ENCODE peak calls at places on chromosome 6, in nine cellular contexts. One of them, this sample, is unnamed.

GRCh38 chr6:7243188-7243942 is 69.6 kb downstream of the SSR1 start:
- DNase-seq in HCT116: peak; percentile 47
- DNase-seq in mammary epithelial cell: peak; percentile 44
- DNase-seq in AG04450: peak; percentile 39
- DNase-seq in esophagus squamous epithelium: no peak
- DNase-seq in cardiac fibroblast: peak; percentile 73
- DNase-seq in cardiac muscle cell: peak; percentile 77
- DNase-seq in astrocyte: peak; percentile 33
- DNase-seq in brain microvascular endothelial cell: peak; percentile 59
- DNase-seq in this sample: no peak

GRCh38 chr6:37607949-37608348 is 89.7 kb downstream of the MDGA1 start:
- DNase-seq in cardiac fibroblast: peak; percentile 59
- DNase-seq in esophagus squamous epithelium: no peak
- DNase-seq in cardiac muscle cell: peak; percentile 30
- DNase-seq in AG04450: peak; percentile 15
- DNase-seq in brain microvascular endothelial cell: peak; percentile 20
- DNase-seq in mammary epithelial cell: no peak
- DNase-seq in HCT116: no peak
- DNase-seq in astrocyte: peak; percentile 51
- DNase-seq in this sample: no peak

GRCh38 chr6:37691904-37692806 is 5.5 kb downstream of the MDGA1 start:
- DNase-seq in cardiac muscle cell: peak; percentile 74
- DNase-seq in cardiac fibroblast: peak; percentile 69
- DNase-seq in astrocyte: peak; percentile 18
- DNase-seq in brain microvascular endothelial cell: peak; percentile 61
- DNase-seq in esophagus squamous epithelium: no peak
- DNase-seq in AG04450: no peak
- DNase-seq in HCT116: peak; percentile 51
- DNase-seq in mammary epithelial cell: peak; percentile 70
- DNase-seq in this sample: no peak

GRCh38 chr6:104566411-104566810 is 293.3 kb downstream of the HACE1 start:
- DNase-seq in HCT116: no peak
- DNase-seq in AG04450: no peak
- DNase-seq in astrocyte: peak; percentile 50
- DNase-seq in mammary epithelial cell: peak; percentile 72
- DNase-seq in cardiac fibroblast: no peak
- DNase-seq in brain microvascular endothelial cell: peak; percentile 52
- DNase-seq in cardiac muscle cell: no peak
- DNase-seq in esophagus squamous epithelium: no peak
- DNase-seq in this sample: no peak

GRCh38 chr6:113482771-113483170 is 374.4 kb upstream of the MARCKS start:
- DNase-seq in AG04450: no peak
- DNase-seq in HCT116: no peak
- DNase-seq in cardiac muscle cell: no peak
- DNase-seq in cardiac fibroblast: no peak
- DNase-seq in brain microvascular endothelial cell: no peak
- DNase-seq in esophagus squamous epithelium: no peak
- DNase-seq in mammary epithelial cell: no peak
- DNase-seq in astrocyte: no peak
- DNase-seq in this sample: no peak

GRCh38 chr6:26016326-26017275 is 54.0 kb downstream of the TRIM38 start:
- DNase-seq in cardiac muscle cell: no peak
- DNase-seq in AG04450: no peak
- DNase-seq in astrocyte: peak; percentile 17
- DNase-seq in cardiac fibroblast: peak; percentile 21
- DNase-seq in esophagus squamous epithelium: no peak
- DNase-seq in mammary epithelial cell: peak; percentile 46
- DNase-seq in brain microvascular endothelial cell: no peak
- DNase-seq in HCT116: no peak
- DNase-seq in this sample: no peak

GRCh38 chr6:135673671-135674309 is 176.2 kb upstream of the AHI1 start:
- DNase-seq in brain microvascular endothelial cell: peak; percentile 35
- DNase-seq in esophagus squamous epithelium: no peak
- DNase-seq in cardiac muscle cell: no peak
- DNase-seq in mammary epithelial cell: no peak
- DNase-seq in cardiac fibroblast: no peak
- DNase-seq in astrocyte: peak; percentile 63
- DNase-seq in HCT116: no peak
- DNase-seq in AG04450: no peak
- DNase-seq in this sample: no peak

GRCh38 chr6:143694560-143694959 is 16.8 kb downstream of the PHACTR2 start:
- DNase-seq in cardiac fibroblast: no peak
- DNase-seq in astrocyte: peak; percentile 39
- DNase-seq in esophagus squamous epithelium: no peak
- DNase-seq in HCT116: no peak
- DNase-seq in AG04450: no peak
- DNase-seq in brain microvascular endothelial cell: no peak
- DNase-seq in mammary epithelial cell: peak; percentile 77
- DNase-seq in cardiac muscle cell: no peak
- DNase-seq in this sample: no peak

GRCh38 chr6:22943331-22943730 is 374.0 kb downstream of the HDGFL1 start:
- DNase-seq in astrocyte: peak; percentile 4
- DNase-seq in mammary epithelial cell: no peak
- DNase-seq in esophagus squamous epithelium: no peak
- DNase-seq in cardiac muscle cell: no peak
- DNase-seq in HCT116: no peak
- DNase-seq in AG04450: no peak
- DNase-seq in brain microvascular endothelial cell: no peak
- DNase-seq in cardiac fibroblast: no peak
- DNase-seq in this sample: no peak

GRCh38 chr6:15677822-15678221 is 15.0 kb upstream of the DTNBP1 start:
- DNase-seq in astrocyte: no peak
- DNase-seq in mammary epithelial cell: no peak
- DNase-seq in esophagus squamous epithelium: no peak
- DNase-seq in AG04450: no peak
- DNase-seq in cardiac fibroblast: no peak
- DNase-seq in HCT116: no peak
- DNase-seq in cardiac muscle cell: no peak
- DNase-seq in brain microvascular endothelial cell: no peak
- DNase-seq in this sample: no peak

GRCh38 chr6:63516186-63516944 is 55.9 kb upstream of the LOC128125822 start:
- DNase-seq in esophagus squamous epithelium: no peak
- DNase-seq in HCT116: peak; percentile 83
- DNase-seq in cardiac fibroblast: peak; percentile 14
- DNase-seq in cardiac muscle cell: no peak
- DNase-seq in mammary epithelial cell: peak; percentile 46
- DNase-seq in astrocyte: peak; percentile 6
- DNase-seq in AG04450: no peak
- DNase-seq in brain microvascular endothelial cell: no peak
- DNase-seq in this sample: peak; percentile 84

GRCh38 chr6:154222716-154223115 is 133.9 kb downstream of the IPCEF1 start:
- DNase-seq in esophagus squamous epithelium: no peak
- DNase-seq in mammary epithelial cell: no peak
- DNase-seq in cardiac muscle cell: no peak
- DNase-seq in AG04450: no peak
- DNase-seq in HCT116: no peak
- DNase-seq in astrocyte: no peak
- DNase-seq in cardiac fibroblast: no peak
- DNase-seq in brain microvascular endothelial cell: no peak
- DNase-seq in this sample: no peak

GRCh38 chr6:166627875-166628849 is 1.1 kb upstream of the RPS6KA2 start:
- DNase-seq in esophagus squamous epithelium: peak; percentile 17
- DNase-seq in cardiac fibroblast: peak; percentile 58
- DNase-seq in HCT116: no peak
- DNase-seq in mammary epithelial cell: peak; percentile 32
- DNase-seq in brain microvascular endothelial cell: no peak
- DNase-seq in cardiac muscle cell: peak; percentile 74
- DNase-seq in astrocyte: peak; percentile 48
- DNase-seq in AG04450: no peak
- DNase-seq in this sample: no peak

GRCh38 chr6:28807682-28808280 is 116.0 kb downstream of the TRIM27 start:
- DNase-seq in cardiac muscle cell: no peak
- DNase-seq in HCT116: peak; percentile 75
- DNase-seq in AG04450: no peak
- DNase-seq in mammary epithelial cell: peak; percentile 70
- DNase-seq in astrocyte: peak; percentile 18
- DNase-seq in cardiac fibroblast: peak; percentile 42
- DNase-seq in esophagus squamous epithelium: no peak
- DNase-seq in brain microvascular endothelial cell: peak; percentile 80
- DNase-seq in this sample: no peak

GRCh38 chr6:130968486-130968885 is 94.6 kb downstream of the EPB41L2 start:
- DNase-seq in AG04450: no peak
- DNase-seq in mammary epithelial cell: no peak
- DNase-seq in HCT116: no peak
- DNase-seq in esophagus squamous epithelium: no peak
- DNase-seq in astrocyte: peak; percentile 37
- DNase-seq in brain microvascular endothelial cell: no peak
- DNase-seq in cardiac fibroblast: no peak
- DNase-seq in cardiac muscle cell: no peak
- DNase-seq in this sample: no peak
- TF ChIP-seq CTCF in AG04450: no peak
- TF ChIP-seq CTCF in mammary epithelial cell: no peak
- TF ChIP-seq CTCF in HCT116: no peak
- TF ChIP-seq CTCF in esophagus squamous epithelium: no peak
- TF ChIP-seq CTCF in astrocyte: no peak
- TF ChIP-seq CTCF in brain microvascular endothelial cell: no peak
- TF ChIP-seq CTCF in cardiac fibroblast: no peak
- TF ChIP-seq CTCF in cardiac muscle cell: no peak
- TF ChIP-seq CTCF in this sample: no peak

DNA sequence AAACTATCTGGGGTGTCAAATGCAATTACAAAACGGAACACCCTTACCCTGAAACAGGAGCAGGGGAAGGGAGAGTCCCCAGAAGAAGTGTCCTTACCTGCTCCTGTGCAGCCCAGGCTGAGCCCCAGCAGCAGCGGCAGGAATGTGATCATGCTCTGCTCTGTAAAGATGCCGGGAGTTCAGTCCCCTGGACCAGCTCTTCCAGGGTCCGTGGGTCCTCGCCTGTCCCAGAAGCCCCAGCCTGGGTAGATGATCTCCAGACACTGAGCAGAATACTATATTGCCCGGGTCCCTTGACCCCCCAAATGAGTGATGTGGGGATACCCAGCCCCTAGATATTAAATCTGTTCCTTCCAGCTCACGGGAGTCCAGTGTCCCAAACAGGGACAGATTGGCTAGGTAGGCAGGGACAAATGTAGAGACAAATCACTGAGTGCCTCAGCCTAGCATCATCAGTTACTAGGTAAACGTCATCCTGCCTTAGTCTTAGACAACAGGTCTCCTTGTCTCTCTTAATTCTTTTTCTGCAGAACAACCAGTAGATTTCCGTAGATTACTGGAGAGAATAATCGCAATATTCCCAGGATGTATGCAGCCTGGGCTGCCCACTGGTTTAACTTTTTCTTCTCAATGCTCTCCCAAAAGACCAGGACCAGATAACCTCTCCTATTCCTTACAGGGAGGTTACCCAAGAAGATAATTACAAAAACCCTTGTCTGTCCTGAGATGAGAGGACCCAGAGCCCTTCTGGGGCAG is at the start of gene HLA-DMB:
- DNase-seq in AG04450: peak; percentile 29
- DNase-seq in cardiac muscle cell: peak; percentile 89
- DNase-seq in mammary epithelial cell: peak; percentile 65
- DNase-seq in HCT116: peak; percentile 75
- DNase-seq in brain microvascular endothelial cell: peak; percentile 58
- DNase-seq in esophagus squamous epithelium: no peak
- DNase-seq in astrocyte: peak; percentile 53
- DNase-seq in cardiac fibroblast: peak; percentile 68
- DNase-seq in this sample: peak; percentile 67
- H3K4me3 ChIP-seq in AG04450: no peak within 1 kb of the TSS
- H3K4me3 ChIP-seq in cardiac muscle cell: peak within 1 kb of the TSS; percentile 15
- H3K4me3 ChIP-seq in mammary epithelial cell: peak within 1 kb of the TSS; percentile 4
- H3K4me3 ChIP-seq in HCT116: peak within 1 kb of the TSS; percentile 41
- H3K4me3 ChIP-seq in brain microvascular endothelial cell: no peak within 1 kb of the TSS
- H3K4me3 ChIP-seq in esophagus squamous epithelium: peak within 1 kb of the TSS; percentile 71
- H3K4me3 ChIP-seq in astrocyte: no peak within 1 kb of the TSS
- H3K4me3 ChIP-seq in cardiac fibroblast: no peak within 1 kb of the TSS
- H3K4me3 ChIP-seq in this sample: peak within 1 kb of the TSS; percentile 66

DNA sequence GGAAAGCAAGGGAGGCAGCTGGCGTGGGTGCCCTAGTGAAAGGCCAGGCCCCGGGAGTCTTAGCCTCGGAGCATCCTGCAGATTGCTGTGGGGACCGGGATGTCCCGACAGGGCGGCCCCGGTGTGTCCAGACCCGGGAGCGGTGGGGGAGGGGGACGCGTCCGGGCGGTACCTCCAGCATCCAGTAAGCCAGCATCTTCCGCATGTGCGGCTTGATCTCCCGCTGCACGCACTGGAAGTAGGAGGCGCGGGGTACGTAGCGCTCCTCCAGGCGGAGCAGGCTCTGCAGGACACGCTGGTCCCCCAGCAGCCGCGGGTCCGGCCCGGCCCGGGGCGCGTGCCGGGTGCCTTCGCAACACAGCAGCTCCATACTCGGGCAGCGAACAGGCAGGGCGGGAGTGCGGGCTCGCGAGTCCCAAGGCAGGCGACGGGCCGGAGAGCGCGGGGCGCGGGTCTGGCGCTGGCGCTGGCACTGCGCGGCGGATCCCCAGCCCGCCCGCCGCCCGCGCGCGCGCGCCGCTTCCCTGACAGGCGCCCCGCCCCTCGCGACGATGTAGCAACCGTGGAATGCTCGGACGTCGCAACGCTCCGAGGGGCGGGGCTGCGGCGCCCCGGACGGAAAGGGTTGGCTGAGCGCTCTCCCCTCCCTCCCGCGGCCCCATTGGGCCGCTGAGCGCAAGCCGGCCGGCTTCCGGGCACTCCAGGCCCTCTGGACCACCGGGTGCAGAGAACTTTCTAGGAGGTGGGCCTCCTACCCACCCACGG is at the start of gene CCND3:
- DNase-seq in AG04450: peak; percentile 75
- DNase-seq in HCT116: peak; percentile 68
- DNase-seq in brain microvascular endothelial cell: peak; percentile 84
- DNase-seq in mammary epithelial cell: peak; percentile 90
- DNase-seq in cardiac muscle cell: peak; percentile 97
- DNase-seq in cardiac fibroblast: peak; percentile 93
- DNase-seq in esophagus squamous epithelium: peak; percentile 50
- DNase-seq in astrocyte: peak; percentile 31
- DNase-seq in this sample: no peak
- TF ChIP-seq CTCF in AG04450: no peak
- TF ChIP-seq CTCF in HCT116: no peak
- TF ChIP-seq CTCF in brain microvascular endothelial cell: peak; percentile 1
- TF ChIP-seq CTCF in mammary epithelial cell: no peak
- TF ChIP-seq CTCF in cardiac muscle cell: no peak
- TF ChIP-seq CTCF in cardiac fibroblast: no peak
- TF ChIP-seq CTCF in esophagus squamous epithelium: no peak
- TF ChIP-seq CTCF in astrocyte: no peak
- TF ChIP-seq CTCF in this sample: no peak

GRCh38 chr6:110882824-110883554 is 8.4 kb downstream of the AMD1 start:
- DNase-seq in mammary epithelial cell: no peak
- DNase-seq in AG04450: no peak
- DNase-seq in astrocyte: no peak
- DNase-seq in brain microvascular endothelial cell: no peak
- DNase-seq in HCT116: no peak
- DNase-seq in cardiac muscle cell: no peak
- DNase-seq in cardiac fibroblast: peak; percentile 44
- DNase-seq in esophagus squamous epithelium: no peak
- DNase-seq in this sample: no peak
- H3K4me3 ChIP-seq in mammary epithelial cell: no peak overlapping the region
- H3K4me3 ChIP-seq in AG04450: no peak overlapping the region
- H3K4me3 ChIP-seq in astrocyte: no peak overlapping the region
- H3K4me3 ChIP-seq in brain microvascular endothelial cell: no peak overlapping the region
- H3K4me3 ChIP-seq in HCT116: no peak overlapping the region
- H3K4me3 ChIP-seq in cardiac muscle cell: no peak overlapping the region
- H3K4me3 ChIP-seq in cardiac fibroblast: no peak overlapping the region
- H3K4me3 ChIP-seq in esophagus squamous epithelium: no peak overlapping the region
- H3K4me3 ChIP-seq in this sample: no peak overlapping the region

DNA sequence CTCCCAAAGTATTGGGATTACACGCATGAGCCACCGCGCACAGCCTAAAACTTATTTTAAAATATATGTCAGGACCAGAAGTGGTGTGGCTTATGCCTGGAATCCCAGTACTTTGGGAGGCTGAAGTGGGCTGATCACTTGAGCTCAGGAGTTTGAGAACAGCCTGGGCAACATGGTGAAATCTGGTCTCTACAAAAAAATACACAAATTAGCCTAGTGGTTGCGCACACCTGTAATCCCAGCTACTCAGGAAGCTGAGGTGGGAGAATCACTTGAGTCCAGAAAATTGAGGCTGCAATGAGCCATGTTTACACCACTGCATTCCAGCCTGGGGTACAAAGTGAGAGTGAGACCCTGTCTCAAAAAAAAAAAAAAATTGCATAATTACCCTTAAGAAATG is 13.7 kb downstream of the PXT1 start:
- DNase-seq in AG04450: no peak
- DNase-seq in astrocyte: no peak
- DNase-seq in HCT116: no peak
- DNase-seq in brain microvascular endothelial cell: no peak
- DNase-seq in cardiac muscle cell: no peak
- DNase-seq in esophagus squamous epithelium: no peak
- DNase-seq in cardiac fibroblast: peak; percentile 39
- DNase-seq in mammary epithelial cell: no peak
- DNase-seq in this sample: no peak
- TF ChIP-seq CTCF in AG04450: no peak
- TF ChIP-seq CTCF in astrocyte: peak; percentile 31
- TF ChIP-seq CTCF in HCT116: no peak
- TF ChIP-seq CTCF in brain microvascular endothelial cell: peak; percentile 47
- TF ChIP-seq CTCF in cardiac muscle cell: no peak
- TF ChIP-seq CTCF in esophagus squamous epithelium: peak; percentile 15
- TF ChIP-seq CTCF in cardiac fibroblast: no peak
- TF ChIP-seq CTCF in mammary epithelial cell: no peak
- TF ChIP-seq CTCF in this sample: peak; percentile 41